ENCODE peak calls at places on chromosomes 1 and 21, in four cellular contexts. R, I, C and Q are unnamed samples.
A peak's percentile ranks its signal among the peaks of the same experiment; 100 is the strongest.

GRCh38 chr21:16455978-16456377 is 726.2 kb downstream of the USP25 start:
- DNase-seq in I (no peak), C (no peak), R (no peak), Q (no peak)

GRCh38 chr1:10338611-10339010 is 60.3 kb upstream of the PGD start:
- DNase-seq in C (no peak), I (no peak), R (no peak), Q (no peak)

GRCh38 chr1:64984737-64985136 is 18.4 kb upstream of the JAK1 start:
- DNase-seq in R (no peak), I (no peak), C (no peak), Q (no peak)

GRCh38 chr1:171655215-171656116 is 3.0 kb upstream of the MYOC start:
- DNase-seq in C (peak; percentile 96), I (peak; percentile 82), R (peak; percentile 79), Q (peak; percentile 50)

GRCh38 chr21:45479691-45480675 is 62.3 kb downstream of the SLC19A1 start:
- DNase-seq in R (no peak), I (no peak), C (no peak), Q (no peak)

GRCh38 chr1:27727126-27727525 is 1.4 kb downstream of the FAM76A start:
- DNase-seq in C (no peak), I (no peak), R (no peak), Q (no peak)

GRCh38 chr1:230768903-230769570 is 21.8 kb downstream of the CAPN9 start:
- DNase-seq in R (no peak), I (no peak), C (no peak), Q (no peak)

GRCh38 chr1:62382581-62382980 is 54.3 kb upstream of the USP1 start:
- DNase-seq in C (no peak), I (no peak), R (no peak), Q (no peak)

GRCh38 chr1:38559180-38559874 is 300.2 kb downstream of the RRAGC start:
- DNase-seq in C (peak; percentile 65), R (no peak), I (no peak), Q (no peak)

GRCh38 chr1:89670168-89670567 is 37.2 kb downstream of the LRRC8C start:
- DNase-seq in R (no peak), I (no peak), C (no peak), Q (no peak)

GRCh38 chr1:208013210-208013609 is 102.3 kb upstream of the CD34 start:
- DNase-seq in R (no peak), I (no peak), C (no peak), Q (no peak)

GRCh38 chr1:1858382-1859086 is 32.4 kb downstream of the GNB1 start:
- DNase-seq in R (peak; percentile 63), C (peak; percentile 72), I (peak; percentile 32), Q (peak; percentile 28)

GRCh38 chr1:236301080-236301957 is 19.6 kb upstream of the ERO1B start:
- DNase-seq in I (no peak), R (no peak), C (no peak), Q (no peak)

GRCh38 chr1:87826639-87827345 is 498.1 kb downstream of the LMO4 start:
- DNase-seq in C (no peak), R (peak; percentile 33), I (no peak), Q (no peak)

GRCh38 chr1:241105118-241105517 is 251.9 kb downstream of the RGS7 start:
- DNase-seq in R (no peak), C (no peak), I (no peak), Q (no peak)
- TF ChIP-seq CTCF in R (no peak), C (no peak), I (no peak), Q (no peak)

GRCh38 chr21:26845066-26845749 is at the start of gene ADAMTS1:
- DNase-seq in R (peak; percentile 98), I (peak; percentile 88), C (peak; percentile 98), Q (peak; percentile 71)
- TF ChIP-seq CTCF in R (peak; percentile 8), I (no peak), C (peak; percentile 59), Q (no peak)

GRCh38 chr1:78385744-78386462 is 104.9 kb upstream of the PTGFR start:
- DNase-seq in C (no peak), I (no peak), R (no peak), Q (no peak)
- TF ChIP-seq CTCF in C (no peak), I (no peak), R (no peak), Q (no peak)

GRCh38 chr1:34927316-34927715 is 2.1 kb downstream of the DLGAP3 start:
- DNase-seq in I (no peak), C (no peak), R (no peak), Q (no peak)
- TF ChIP-seq CTCF in I (no peak), C (no peak), R (no peak), Q (no peak)

DNA sequence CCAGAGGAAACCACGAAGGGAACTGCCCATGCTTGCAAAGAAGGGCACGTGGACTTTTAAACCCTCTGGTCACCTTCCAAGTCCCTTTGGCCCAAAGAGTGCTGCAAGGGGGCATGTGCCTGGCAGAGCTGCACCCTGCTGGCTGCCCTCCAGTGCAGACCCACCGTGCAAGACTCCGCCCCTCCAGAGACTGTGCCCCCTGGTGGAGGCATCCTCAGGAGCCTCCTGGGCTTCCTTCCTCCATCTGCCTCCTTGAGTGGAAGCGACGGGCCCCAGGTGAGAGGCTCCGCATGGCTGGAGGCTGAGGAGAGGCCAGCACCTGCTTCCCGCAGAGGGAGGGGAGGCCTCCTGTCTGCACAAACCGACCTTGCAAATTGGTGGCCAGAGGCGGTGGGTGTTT is 100.7 kb downstream of the CRYAA start:
- DNase-seq in I (peak; percentile 36), C (peak; percentile 81), R (no peak), Q (peak; percentile 18)
- TF ChIP-seq CTCF in I (no peak), C (peak; percentile 73), R (no peak), Q (no peak)

DNA sequence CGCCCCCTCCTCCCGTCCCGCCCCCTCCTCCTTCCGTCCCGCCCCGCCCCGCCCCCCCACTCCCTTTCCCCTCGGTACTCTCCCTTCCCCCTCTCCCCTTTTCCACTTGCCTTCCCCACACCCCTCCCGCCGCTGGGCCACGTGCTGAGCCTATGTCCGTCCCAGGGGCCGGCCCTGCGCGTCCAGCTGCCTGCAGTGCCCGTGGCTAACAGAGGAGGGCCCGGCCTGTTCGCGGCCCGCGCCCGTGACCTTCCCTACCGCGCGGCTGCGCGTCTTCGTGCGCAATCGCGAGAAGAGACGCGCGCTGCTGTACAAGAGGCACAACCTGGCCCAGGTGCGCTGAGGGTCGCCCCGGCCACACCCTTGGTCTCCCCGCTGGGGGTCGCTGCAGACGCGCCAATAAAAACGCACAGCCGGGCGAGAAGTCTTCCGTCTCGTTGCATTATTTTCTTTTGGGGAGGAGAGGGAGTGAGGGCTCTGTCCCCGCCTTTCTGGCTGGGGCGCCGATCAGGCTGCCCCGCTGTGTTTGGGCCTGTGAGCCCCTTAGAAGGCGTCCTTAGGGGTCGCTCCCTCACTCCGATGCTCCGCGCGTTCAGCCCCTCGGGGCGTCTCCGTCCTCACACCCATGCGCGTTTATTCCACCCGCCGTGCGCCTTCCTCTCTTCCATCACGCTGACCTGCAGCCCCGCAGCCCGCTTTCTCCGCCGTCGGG is 28.0 kb downstream of the TRIM11 start:
- DNase-seq in I (peak; percentile 60), C (peak; percentile 97), R (peak; percentile 75), Q (peak; percentile 86)
- TF ChIP-seq CTCF in I (peak; percentile 76), C (peak; percentile 94), R (peak; percentile 46), Q (peak; percentile 74)

GRCh38 chr1:196425513-196425912 is 182.7 kb downstream of the KCNT2 start:
- DNase-seq in C (no peak), R (no peak), I (no peak), Q (no peak)
- TF ChIP-seq CTCF in C (peak; percentile 44), R (no peak), I (peak; percentile 19), Q (no peak)

GRCh38 chr1:102872097-102872496 is 236.2 kb downstream of the COL11A1 start:
- DNase-seq in R (no peak), I (no peak), C (no peak), Q (no peak)
- TF ChIP-seq CTCF in R (no peak), I (no peak), C (no peak), Q (no peak)

GRCh38 chr21:26091480-26092018 is 79.0 kb downstream of the APP start:
- DNase-seq in I (no peak), R (no peak), C (no peak), Q (no peak)
- TF ChIP-seq CTCF in I (no peak), R (no peak), C (peak; percentile 73), Q (no peak)

GRCh38 chr1:224116131-224116530 is 2.2 kb downstream of the FBXO28 start:
- DNase-seq in I (no peak), C (no peak), R (no peak), Q (no peak)
- TF ChIP-seq CTCF in I (peak; percentile 76), C (peak; percentile 74), R (peak; percentile 54), Q (peak; percentile 34)